ENCODE peak calls at places on chromosomes 11 and 22, in six cellular contexts. One of them, this sample, is unnamed.

GRCh38 chr22:50148166-50148500 is 22.4 kb upstream of the PANX2 start:
- DNase-seq in left lobe of liver: peak
- DNase-seq in T-cell: no peak
- DNase-seq in stimulated activated naive CD4-positive, alpha-beta T cell: no peak
- DNase-seq in AG04450: no peak
- DNase-seq in EH: no peak
- DNase-seq in this sample: no peak

GRCh38 chr11:2097356-2097997 is 41.7 kb downstream of the IGF2 start:
- DNase-seq in AG04450: peak
- DNase-seq in stimulated activated naive CD4-positive, alpha-beta T cell: no peak
- DNase-seq in EH: peak
- DNase-seq in T-cell: no peak
- DNase-seq in left lobe of liver: peak
- DNase-seq in this sample: peak

GRCh38 chr11:73715551-73715950 is 45.3 kb downstream of the RAB6A start:
- DNase-seq in EH: no peak
- DNase-seq in stimulated activated naive CD4-positive, alpha-beta T cell: no peak
- DNase-seq in left lobe of liver: no peak
- DNase-seq in AG04450: no peak
- DNase-seq in T-cell: no peak
- DNase-seq in this sample: no peak

GRCh38 chr22:25148149-25148691 is 51.4 kb upstream of the CRYBB3 start:
- DNase-seq in stimulated activated naive CD4-positive, alpha-beta T cell: no peak
- DNase-seq in AG04450: no peak
- DNase-seq in EH: no peak
- DNase-seq in left lobe of liver: peak
- DNase-seq in T-cell: no peak
- DNase-seq in this sample: peak

GRCh38 chr11:37504066-37504611 is 906.1 kb upstream of the RAG2 start:
- DNase-seq in stimulated activated naive CD4-positive, alpha-beta T cell: no peak
- DNase-seq in AG04450: peak
- DNase-seq in EH: peak
- DNase-seq in T-cell: no peak
- DNase-seq in left lobe of liver: no peak
- DNase-seq in this sample: no peak

GRCh38 chr22:36587289-36588154 is 58.6 kb upstream of the EIF3D start:
- DNase-seq in T-cell: no peak
- DNase-seq in EH: peak
- DNase-seq in left lobe of liver: no peak
- DNase-seq in AG04450: no peak
- DNase-seq in stimulated activated naive CD4-positive, alpha-beta T cell: no peak
- DNase-seq in this sample: no peak

GRCh38 chr11:19229671-19230070 is 11.1 kb downstream of the E2F8 start:
- DNase-seq in left lobe of liver: no peak
- DNase-seq in AG04450: no peak
- DNase-seq in EH: no peak
- DNase-seq in T-cell: no peak
- DNase-seq in stimulated activated naive CD4-positive, alpha-beta T cell: no peak
- DNase-seq in this sample: no peak

GRCh38 chr22:26894766-26895485 is 237.5 kb downstream of the MIAT start:
- DNase-seq in stimulated activated naive CD4-positive, alpha-beta T cell: no peak
- DNase-seq in T-cell: no peak
- DNase-seq in AG04450: peak
- DNase-seq in left lobe of liver: no peak
- DNase-seq in EH: peak
- DNase-seq in this sample: peak

GRCh38 chr22:25775501-25775900 is 33.5 kb downstream of the MYO18B start:
- DNase-seq in left lobe of liver: no peak
- DNase-seq in EH: peak
- DNase-seq in T-cell: no peak
- DNase-seq in AG04450: no peak
- DNase-seq in stimulated activated naive CD4-positive, alpha-beta T cell: no peak
- DNase-seq in this sample: no peak

GRCh38 chr11:69443138-69443967 is 38.1 kb upstream of the LINC01488 start:
- DNase-seq in T-cell: peak
- DNase-seq in EH: peak
- DNase-seq in AG04450: peak
- DNase-seq in left lobe of liver: peak
- DNase-seq in stimulated activated naive CD4-positive, alpha-beta T cell: peak
- DNase-seq in this sample: peak

GRCh38 chr11:73521621-73522020 is 76.3 kb downstream of the FAM168A start:
- DNase-seq in left lobe of liver: no peak
- DNase-seq in T-cell: no peak
- DNase-seq in EH: peak
- DNase-seq in AG04450: no peak
- DNase-seq in stimulated activated naive CD4-positive, alpha-beta T cell: no peak
- DNase-seq in this sample: no peak

GRCh38 chr11:34651551-34651950 is 30.7 kb downstream of the EHF start:
- DNase-seq in T-cell: no peak
- DNase-seq in AG04450: no peak
- DNase-seq in EH: no peak
- DNase-seq in left lobe of liver: no peak
- DNase-seq in stimulated activated naive CD4-positive, alpha-beta T cell: no peak
- DNase-seq in this sample: no peak

GRCh38 chr11:1011320-1011698 is 25.2 kb downstream of the MUC6 start:
- DNase-seq in stimulated activated naive CD4-positive, alpha-beta T cell: no peak
- DNase-seq in AG04450: no peak
- DNase-seq in EH: no peak
- DNase-seq in left lobe of liver: no peak
- DNase-seq in T-cell: no peak
- DNase-seq in this sample: no peak

GRCh38 chr11:78310500-78310909 is 107.1 kb downstream of the GAB2 start:
- DNase-seq in EH: peak
- DNase-seq in AG04450: no peak
- DNase-seq in T-cell: no peak
- DNase-seq in left lobe of liver: peak
- DNase-seq in stimulated activated naive CD4-positive, alpha-beta T cell: no peak
- DNase-seq in this sample: no peak

GRCh38 chr11:115645631-115646271 is 141.5 kb upstream of the CADM1 start:
- DNase-seq in EH: no peak
- DNase-seq in AG04450: no peak
- DNase-seq in T-cell: no peak
- DNase-seq in stimulated activated naive CD4-positive, alpha-beta T cell: no peak
- DNase-seq in left lobe of liver: no peak
- DNase-seq in this sample: no peak

GRCh38 chr11:107591446-107592236 is 694 bp downstream of the ELMOD1 start:
- DNase-seq in T-cell: no peak
- DNase-seq in stimulated activated naive CD4-positive, alpha-beta T cell: no peak
- DNase-seq in AG04450: no peak
- DNase-seq in EH: peak
- DNase-seq in left lobe of liver: no peak
- DNase-seq in this sample: no peak

GRCh38 chr11:125301301-125301700 is 136.8 kb downstream of the PKNOX2 start:
- DNase-seq in stimulated activated naive CD4-positive, alpha-beta T cell: no peak
- DNase-seq in AG04450: no peak
- DNase-seq in EH: no peak
- DNase-seq in left lobe of liver: no peak
- DNase-seq in T-cell: no peak
- DNase-seq in this sample: no peak

GRCh38 chr11:27293500-27294417 is 69.3 kb downstream of the CCDC34 start:
- DNase-seq in stimulated activated naive CD4-positive, alpha-beta T cell: no peak
- DNase-seq in AG04450: no peak
- DNase-seq in T-cell: no peak
- DNase-seq in EH: peak
- DNase-seq in left lobe of liver: no peak
- DNase-seq in this sample: no peak

GRCh38 chr11:66983275-66983924 is 8.3 kb downstream of the C11orf86 start:
- DNase-seq in stimulated activated naive CD4-positive, alpha-beta T cell: no peak
- DNase-seq in AG04450: no peak
- DNase-seq in T-cell: no peak
- DNase-seq in left lobe of liver: no peak
- DNase-seq in EH: no peak
- DNase-seq in this sample: no peak

GRCh38 chr11:134763030-134763388 is 351.0 kb upstream of the B3GAT1 start:
- DNase-seq in EH: no peak
- DNase-seq in stimulated activated naive CD4-positive, alpha-beta T cell: no peak
- DNase-seq in left lobe of liver: peak
- DNase-seq in AG04450: no peak
- DNase-seq in T-cell: no peak
- DNase-seq in this sample: no peak

GRCh38 chr22:30909306-30909705 is 59.3 kb downstream of the MORC2 start:
- DNase-seq in EH: no peak
- DNase-seq in left lobe of liver: no peak
- DNase-seq in T-cell: no peak
- DNase-seq in stimulated activated naive CD4-positive, alpha-beta T cell: no peak
- DNase-seq in AG04450: no peak
- DNase-seq in this sample: no peak